ENCODE peak calls at places on chromosome 15, in seven cellular contexts. K is AG04449, E is endodermal cell, B is heart left ventricle, C is astrocyte of the spinal cord, Y is fibroblast of pulmonary artery, S is psoas muscle. Q is an unnamed sample.

GRCh38 chr15:43095243-43095642 is 10.6 kb downstream of the UBR1 start:
- DNase-seq in K (no peak), E (no peak), B (no peak), C (peak; percentile 28), Y (peak; percentile 52), S (no peak), Q (no peak)

GRCh38 chr15:41988896-41989572 is 16.7 kb upstream of the EHD4 start:
- DNase-seq in K (no peak), E (no peak), B (no peak), C (no peak), Y (no peak), S (peak; percentile 34), Q (no peak)

GRCh38 chr15:64979252-64979710 is 10.4 kb downstream of the SPG21 start:
- DNase-seq in K (no peak), E (peak; percentile 69), B (no peak), C (no peak), Y (no peak), S (no peak), Q (no peak)

GRCh38 chr15:66472176-66472999 is 25.2 kb downstream of the SNAPC5 start:
- DNase-seq in K (no peak), E (peak; percentile 87), B (no peak), C (peak; percentile 15), Y (peak; percentile 41), S (no peak), Q (no peak)

GRCh38 chr15:77024273-77025065 is 29.5 kb downstream of the PSTPIP1 start:
- DNase-seq in K (no peak), E (peak; percentile 94), B (peak; percentile 84), C (peak; percentile 46), Y (peak; percentile 53), S (peak; percentile 83), Q (peak; percentile 18)

GRCh38 chr15:93089855-93090305 is 869 bp upstream of the RGMA start:
- DNase-seq in K (no peak), E (peak; percentile 54), B (peak; percentile 75), C (no peak), Y (no peak), S (peak; percentile 87), Q (no peak)

GRCh38 chr15:29849218-29849617 is 26.9 kb upstream of the TJP1 start:
- DNase-seq in K (no peak), E (no peak), B (no peak), C (peak; percentile 73), Y (no peak), S (no peak), Q (no peak)

GRCh38 chr15:52360229-52361203 is 64.9 kb upstream of the MYO5C start:
- DNase-seq in K (no peak), E (no peak), B (no peak), C (no peak), Y (no peak), S (no peak), Q (no peak)

GRCh38 chr15:78682013-78682651 is 41.1 kb upstream of the CHRNB4 start:
- DNase-seq in K (no peak), E (no peak), B (no peak), C (no peak), Y (no peak), S (no peak), Q (no peak)

GRCh38 chr15:76398702-76399101 is 62.1 kb downstream of the ISL2 start:
- DNase-seq in K (no peak), E (no peak), B (no peak), C (no peak), Y (no peak), S (no peak), Q (no peak)

GRCh38 chr15:28944286-28944685 is 58.5 kb downstream of the APBA2 start:
- DNase-seq in K (no peak), E (peak; percentile 11), B (no peak), C (no peak), Y (no peak), S (no peak), Q (no peak)

GRCh38 chr15:83571820-83572707 is 81.9 kb upstream of the ADAMTSL3 start:
- DNase-seq in K (no peak), E (no peak), B (no peak), C (peak; percentile 32), Y (peak; percentile 48), S (no peak), Q (peak; percentile 11)

GRCh38 chr15:49492151-49492550 is 69.1 kb downstream of the FGF7 start:
- DNase-seq in K (no peak), E (no peak), B (no peak), C (no peak), Y (no peak), S (no peak), Q (no peak)

GRCh38 chr15:25597576-25597975 is 158.8 kb upstream of the UBE3A start:
- DNase-seq in K (no peak), E (no peak), B (no peak), C (no peak), Y (no peak), S (no peak), Q (no peak)

GRCh38 chr15:45373961-45374360 is 4.4 kb downstream of the GATM start:
- DNase-seq in K (no peak), E (no peak), B (no peak), C (no peak), Y (no peak), S (no peak), Q (no peak)

GRCh38 chr15:51558421-51558820 is 64.2 kb downstream of the DMXL2 start:
- DNase-seq in K (no peak), E (no peak), B (no peak), C (no peak), Y (no peak), S (no peak), Q (no peak)

GRCh38 chr15:38941399-38941953 is 376.9 kb upstream of the RASGRP1 start:
- DNase-seq in K (no peak), E (no peak), B (no peak), C (peak; percentile 31), Y (no peak), S (no peak), Q (no peak)

GRCh38 chr15:92882697-92883642 is 17.2 kb upstream of the CHD2 start:
- DNase-seq in K (no peak), E (no peak), B (peak; percentile 78), C (no peak), Y (no peak), S (peak; percentile 75), Q (no peak)

GRCh38 chr15:28112962-28113361 is 13.8 kb upstream of the OCA2 start:
- DNase-seq in K (no peak), E (peak; percentile 10), B (no peak), C (no peak), Y (no peak), S (no peak), Q (no peak)

GRCh38 chr15:58483316-58483715 is 51.5 kb downstream of the LIPC start:
- DNase-seq in K (no peak), E (no peak), B (no peak), C (no peak), Y (no peak), S (no peak), Q (no peak)

GRCh38 chr15:34436956-34437442 is 609 bp downstream of the GOLGA8A start:
- DNase-seq in K (no peak), E (peak; percentile 83), B (peak; percentile 73), C (peak; percentile 32), Y (peak; percentile 46), S (peak; percentile 66), Q (no peak)

GRCh38 chr15:38076806-38077205 is 142.4 kb downstream of the TMCO5A start:
- DNase-seq in K (no peak), E (peak; percentile 65), B (no peak), C (peak; percentile 39), Y (no peak), S (peak; percentile 77), Q (no peak)

GRCh38 chr15:63538876-63539275 is 34.5 kb downstream of the USP3 start:
- DNase-seq in K (no peak), E (no peak), B (no peak), C (no peak), Y (no peak), S (no peak), Q (no peak)

GRCh38 chr15:24955549-24955929 is 752 bp downstream of the SNRPN start:
- DNase-seq in K (no peak), E (no peak), B (peak; percentile 73), C (no peak), Y (no peak), S (peak; percentile 60), Q (no peak)

GRCh38 chr15:67967871-67968423 is 86.2 kb upstream of the PIAS1 start:
- DNase-seq in K (no peak), E (peak; percentile 88), B (peak; percentile 89), C (peak; percentile 50), Y (peak; percentile 61), S (peak; percentile 82), Q (no peak)
- H3K4me3 ChIP-seq in K (peak overlapping the region; percentile 52), E (peak overlapping the region; percentile 67), B (no peak overlapping the region), C (peak overlapping the region; percentile 40), Y (peak overlapping the region; percentile 45), S (peak overlapping the region; percentile 49), Q (no peak overlapping the region)

GRCh38 chr15:74978503-74978902 is 16.9 kb upstream of the SCAMP5 start:
- DNase-seq in K (no peak), E (no peak), B (no peak), C (peak; percentile 16), Y (peak; percentile 22), S (no peak), Q (no peak)

GRCh38 chr15:74977599-74977998 is 17.8 kb upstream of the SCAMP5 start:
- DNase-seq in K (no peak), E (no peak), B (no peak), C (no peak), Y (no peak), S (no peak), Q (no peak)

GRCh38 chr15:74978077-74978476 is 17.3 kb upstream of the SCAMP5 start:
- DNase-seq in K (no peak), E (no peak), B (no peak), C (no peak), Y (no peak), S (no peak), Q (no peak)

DNA sequence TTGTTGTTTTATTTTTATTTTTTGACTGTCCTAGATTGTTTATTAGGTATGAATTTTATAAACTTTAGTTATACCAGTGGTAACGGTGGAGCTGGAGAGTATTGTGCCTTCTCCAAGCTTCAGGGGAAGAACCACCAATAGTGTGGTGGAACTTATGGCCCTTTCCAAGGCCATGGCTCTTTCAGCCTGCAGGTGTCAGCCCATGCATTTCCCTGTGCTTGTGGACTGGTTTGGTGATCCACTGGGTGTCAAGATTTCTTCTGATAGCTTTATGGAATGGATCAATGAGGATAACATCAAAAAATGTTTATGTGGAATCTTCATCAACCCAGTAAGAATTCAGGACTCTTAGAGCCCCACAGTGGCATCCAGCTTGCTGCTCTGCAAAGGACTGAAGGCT is 19.2 kb upstream of the SCAMP5 start:
- DNase-seq in K (no peak), E (no peak), B (no peak), C (no peak), Y (no peak), S (no peak), Q (no peak)
- TF ChIP-seq CTCF in K (no peak), E (peak; percentile 50), B (no peak), C (no peak), Y (no peak), S (no peak), Q (peak; percentile 35)

GRCh38 chr15:85582076-85582718 is 201.8 kb downstream of the AKAP13 start:
- DNase-seq in K (no peak), E (no peak), B (no peak), C (peak; percentile 46), Y (peak; percentile 97), S (no peak), Q (no peak)
- H3K4me3 ChIP-seq in K (no peak overlapping the region), E (no peak overlapping the region), B (peak overlapping the region; percentile 29), C (no peak overlapping the region), Y (peak overlapping the region; percentile 67), S (peak overlapping the region; percentile 69), Q (no peak overlapping the region)

DNA sequence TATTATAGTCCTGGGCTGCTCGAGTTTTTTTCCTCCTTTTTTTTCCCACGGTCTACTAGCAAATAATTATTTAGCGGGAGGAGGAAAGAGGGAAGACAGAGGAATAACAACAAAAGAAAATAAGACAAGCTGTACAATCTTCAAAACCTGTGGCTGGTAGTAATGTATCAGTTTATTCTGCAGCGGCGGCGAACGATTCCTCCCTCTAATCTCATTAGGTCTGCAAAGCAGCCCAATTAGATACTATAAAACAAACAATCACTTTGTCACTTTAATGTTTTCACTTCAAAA is 398 bp upstream of the TLE3 start:
- DNase-seq in K (no peak), E (no peak), B (no peak), C (no peak), Y (no peak), S (no peak), Q (no peak)
- TF ChIP-seq CTCF in K (no peak), E (peak; percentile 33), B (no peak), C (no peak), Y (no peak), S (no peak), Q (no peak)

Q was measured in LNCaP clone FGC.